ENCODE peak calls at places on chromosomes 2 and 18, in five cellular contexts. Q is OCI-LY7, Y is HepG2, M is endodermal cell, W is uterus. A is an unnamed sample. For H3K9me3, the result is how much of the 10 kb centered on the place peaks cover.

GRCh38 chr2:164538250-164538866 is 82.9 kb downstream of the GRB14 start:
- DNase-seq in Q (peak), Y (peak), M (no peak), W (no peak), A (peak)

GRCh38 chr18:26621161-26622026 is 73.0 kb upstream of the KCTD1 start:
- DNase-seq in Q (peak), Y (peak), M (peak), W (no peak), A (peak)

GRCh38 chr2:75833386-75833785 is 122.7 kb upstream of the GCFC2 start:
- DNase-seq in Q (no peak), Y (no peak), M (no peak), W (no peak), A (no peak)

GRCh38 chr2:158650646-158651357 is 144.3 kb upstream of the DAPL1 start:
- DNase-seq in Q (no peak), Y (no peak), M (no peak), W (no peak), A (no peak)

GRCh38 chr2:19848952-19849351 is 52.8 kb downstream of the TTC32 start:
- DNase-seq in Q (no peak), Y (no peak), M (no peak), W (no peak), A (no peak)

GRCh38 chr18:51211552-51211951 is 14.1 kb upstream of the MEX3C start:
- DNase-seq in Q (no peak), Y (peak), M (no peak), W (no peak), A (no peak)

GRCh38 chr2:239098288-239098970 is 250.5 kb downstream of the TWIST2 start:
- DNase-seq in Q (no peak), Y (no peak), M (no peak), W (no peak), A (no peak)

GRCh38 chr2:38377501-38378258 is 607 bp upstream of the ATL2 start:
- DNase-seq in Q (peak), Y (peak), M (no peak), W (peak), A (no peak)

GRCh38 chr2:24454258-24454657 is 36.8 kb upstream of the NCOA1 start:
- DNase-seq in Q (no peak), Y (no peak), M (no peak), W (no peak), A (no peak)

GRCh38 chr2:28662044-28662443 is 89.6 kb upstream of the PPP1CB start:
- DNase-seq in Q (no peak), Y (no peak), M (no peak), W (no peak), A (no peak)

GRCh38 chr2:84894131-84894586 is 11.3 kb upstream of the TMSB10 start:
- DNase-seq in Q (no peak), Y (no peak), M (peak), W (no peak), A (no peak)

GRCh38 chr2:220076734-220077133 is 449.3 kb downstream of the SLC4A3 start:
- DNase-seq in Q (no peak), Y (no peak), M (peak), W (no peak), A (no peak)

GRCh38 chr2:223999862-224000261 is 39.2 kb downstream of the SERPINE2 start:
- DNase-seq in Q (no peak), Y (no peak), M (no peak), W (no peak), A (no peak)

GRCh38 chr18:48841381-48842258 is 109.1 kb downstream of the SMAD7 start:
- DNase-seq in Q (no peak), Y (peak), M (no peak), W (peak), A (no peak)

GRCh38 chr2:182668671-182669070 is 47.4 kb upstream of the DNAJC10 start:
- DNase-seq in Q (no peak), Y (peak), M (peak), W (no peak), A (no peak)

GRCh38 chr18:45167109-45167551 is 448.1 kb upstream of the SLC14A2 start:
- DNase-seq in Q (no peak), Y (no peak), M (no peak), W (no peak), A (no peak)

GRCh38 chr2:216539791-216540241 is 41.2 kb downstream of the RPL37A start:
- DNase-seq in Q (no peak), Y (no peak), M (no peak), W (peak), A (no peak)

GRCh38 chr18:7722955-7723354 is 155.8 kb downstream of the PTPRM start:
- DNase-seq in Q (no peak), Y (no peak), M (no peak), W (no peak), A (no peak)

GRCh38 chr2:42545714-42546390 is 22.6 kb upstream of the MTA3 start:
- DNase-seq in Q (peak), Y (no peak), M (peak), W (no peak), A (peak)

GRCh38 chr2:207113403-207113802 is 52.3 kb downstream of the KLF7 start:
- DNase-seq in Q (no peak), Y (no peak), M (no peak), W (no peak), A (no peak)

GRCh38 chr2:229920011-229920781 is 1.6 kb downstream of the TRIP12 start:
- DNase-seq in Q (peak), Y (peak), M (peak), W (no peak), A (peak)

GRCh38 chr2:170369894-170370293 is 191.9 kb downstream of the MYO3B start:
- DNase-seq in Q (peak), Y (peak), M (no peak), W (no peak), A (peak)

GRCh38 chr2:62413116-62413663 is 92.8 kb downstream of the TMEM17 start:
- DNase-seq in Q (no peak), Y (peak), M (no peak), W (no peak), A (no peak)

GRCh38 chr18:12048827-12049175 is 44.8 kb upstream of the ANKRD62 start:
- DNase-seq in Q (no peak), Y (no peak), M (no peak), W (no peak), A (no peak)

GRCh38 chr2:170339324-170339723 is 161.4 kb downstream of the MYO3B start:
- DNase-seq in Q (no peak), Y (no peak), M (no peak), W (no peak), A (peak)

GRCh38 chr2:10057231-10058107 is 14.1 kb downstream of the KLF11 start:
- DNase-seq in Q (no peak), Y (peak), M (peak), W (no peak), A (no peak)

GRCh38 chr2:72937356-72937669 is 20.0 kb downstream of the EMX1 start:
- DNase-seq in Q (no peak), Y (no peak), M (no peak), W (no peak), A (no peak)

GRCh38 chr2:59604143-59604542 is 949.3 kb downstream of the BCL11A start:
- DNase-seq in Q (no peak), Y (no peak), M (no peak), W (no peak), A (no peak)

DNA sequence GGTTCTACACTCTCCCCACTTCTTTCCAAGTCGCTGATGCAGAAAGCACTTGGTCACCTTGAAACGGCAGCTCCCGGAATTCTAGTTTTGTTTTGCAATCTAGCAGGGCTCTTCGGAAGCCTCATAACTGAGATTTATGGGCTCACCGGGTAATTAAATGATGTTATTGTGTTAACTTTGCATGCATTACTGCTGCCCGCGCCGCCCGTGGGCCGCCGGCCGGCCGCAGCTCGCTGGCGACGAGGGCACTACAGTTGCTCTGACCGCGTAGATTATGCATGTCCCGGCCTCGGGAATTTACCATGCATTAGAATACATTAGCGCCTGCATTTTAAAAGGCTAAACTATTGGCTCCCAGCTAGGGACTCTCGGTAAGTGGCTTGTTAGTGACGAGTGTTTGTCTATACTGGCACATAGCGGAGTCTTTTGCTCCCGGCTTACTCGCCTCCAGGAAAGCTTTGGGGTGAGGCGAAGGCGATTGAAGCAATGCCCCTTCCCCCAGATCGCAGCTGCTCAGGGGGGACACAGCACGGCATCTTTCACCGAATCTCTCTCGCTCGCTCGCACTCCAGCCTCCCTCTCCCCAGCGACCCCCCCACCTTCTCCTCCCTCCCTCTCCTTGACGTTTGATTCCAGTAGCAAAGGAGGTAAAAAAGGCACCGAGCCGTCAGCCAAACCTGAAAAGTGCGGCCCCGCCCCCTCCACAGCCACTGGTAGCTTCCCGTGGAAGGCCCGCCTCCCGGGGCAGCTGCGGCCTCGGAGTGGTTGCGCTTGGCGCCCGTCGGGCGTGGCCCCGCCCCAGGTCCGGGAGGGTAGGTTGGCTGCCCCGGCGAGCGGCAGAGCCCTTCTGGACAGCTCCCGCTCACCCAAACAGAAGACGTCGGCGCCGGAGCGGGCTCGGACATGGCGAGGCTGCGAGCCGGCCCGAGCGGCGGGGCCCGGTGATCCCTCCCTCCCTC is at the start of gene ONECUT2:
- DNase-seq in Q (no peak), Y (peak), M (peak), W (peak), A (peak)
- H3K9me3 ChIP-seq in Q (under half), Y (under half), M (under half), W (under half), A (under half)

GRCh38 chr18:79898952-79899608 is 52.4 kb downstream of the SLC66A2 start:
- DNase-seq in Q (no peak), Y (no peak), M (no peak), W (no peak), A (no peak)

GRCh38 chr18:79900610-79901570 is 50.6 kb downstream of the SLC66A2 start:
- DNase-seq in Q (no peak), Y (no peak), M (peak), W (no peak), A (no peak)

GRCh38 chr18:79899609-79900435 is 51.6 kb downstream of the SLC66A2 start:
- DNase-seq in Q (no peak), Y (no peak), M (peak), W (no peak), A (no peak)

GRCh38 chr18:79896746-79897145 is 54.7 kb downstream of the SLC66A2 start:
- DNase-seq in Q (no peak), Y (no peak), M (no peak), W (no peak), A (no peak)

GRCh38 chr18:79897940-79898625 is 53.4 kb downstream of the SLC66A2 start:
- DNase-seq in Q (no peak), Y (no peak), M (no peak), W (no peak), A (no peak)
- H3K9me3 ChIP-seq in Q (under half), Y (under half), M (half or more), W (under half), A (under half)

GRCh38 chr18:36358141-36358540 is 60.6 kb downstream of the FHOD3 start:
- DNase-seq in Q (no peak), Y (no peak), M (no peak), W (no peak), A (no peak)
- H3K9me3 ChIP-seq in Q (under half), Y (under half), M (under half), W (under half), A (under half)

DNA sequence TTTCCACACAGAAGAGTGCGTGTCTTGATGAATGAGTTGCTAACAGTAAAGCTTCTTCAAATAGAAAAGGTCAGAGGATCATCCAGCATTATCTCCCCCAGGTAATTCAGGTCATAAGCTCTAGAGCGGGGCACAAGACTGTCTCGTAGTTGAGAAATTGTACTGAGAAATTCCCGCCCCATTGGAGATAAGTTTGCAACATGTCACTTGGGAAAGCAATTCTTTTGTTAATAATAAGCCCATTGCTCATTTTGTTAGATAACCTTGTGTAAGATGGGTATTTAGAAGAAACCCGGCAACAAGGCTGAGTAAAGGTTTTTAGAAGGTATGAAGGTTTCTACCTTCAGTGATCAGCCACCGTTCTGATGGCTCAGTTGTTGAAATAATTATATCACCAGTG is 290.6 kb upstream of the EPAS1 start:
- DNase-seq in Q (no peak), Y (no peak), M (no peak), W (no peak), A (no peak)
- H3K9me3 ChIP-seq in Q (under half), Y (under half), M (under half), W (under half), A (under half)

GRCh38 chr2:4168834-4169233 is 465.5 kb downstream of the DCDC2C start:
- DNase-seq in Q (no peak), Y (no peak), M (no peak), W (no peak), A (no peak)
- H3K9me3 ChIP-seq in Q (under half), Y (half or more), M (under half), W (under half), A (under half)

GRCh38 chr2:31688282-31688681 is 107.5 kb upstream of the SRD5A2 start:
- DNase-seq in Q (peak), Y (no peak), M (no peak), W (no peak), A (no peak)
- H3K9me3 ChIP-seq in Q (under half), Y (under half), M (half or more), W (under half), A (under half)

DNA sequence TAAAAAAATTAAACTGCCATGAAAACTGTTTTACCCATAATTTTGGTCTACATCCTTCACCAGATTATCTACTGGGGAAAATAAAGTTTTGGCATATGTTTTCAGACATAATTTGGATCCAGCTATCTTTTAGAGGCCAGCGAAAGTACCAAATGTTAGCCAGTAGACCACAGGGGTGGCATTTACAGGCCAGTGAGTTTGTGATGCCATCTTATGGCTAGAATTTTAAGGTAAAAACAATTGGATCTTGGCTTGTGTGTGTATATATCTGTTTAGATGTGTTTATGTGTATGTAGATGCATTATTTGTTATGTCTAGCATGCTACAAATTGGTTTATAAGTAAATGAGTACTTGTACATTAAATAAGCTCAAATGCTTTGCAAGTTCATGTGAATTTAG is 322.6 kb downstream of the ASXL3 start:
- DNase-seq in Q (no peak), Y (no peak), M (no peak), W (no peak), A (no peak)
- H3K9me3 ChIP-seq in Q (under half), Y (half or more), M (half or more), W (under half), A (under half)

GRCh38 chr18:59271606-59272220 is 1.5 kb downstream of the RAX start:
- DNase-seq in Q (no peak), Y (no peak), M (no peak), W (no peak), A (no peak)

GRCh38 chr18:59269563-59270214 is 3.6 kb downstream of the RAX start:
- DNase-seq in Q (no peak), Y (no peak), M (no peak), W (no peak), A (no peak)

GRCh38 chr18:59272221-59272888 is 899 bp downstream of the RAX start:
- DNase-seq in Q (no peak), Y (no peak), M (peak), W (no peak), A (no peak)

GRCh38 chr18:59268722-59269562 is 4.3 kb downstream of the RAX start:
- DNase-seq in Q (no peak), Y (peak), M (peak), W (no peak), A (peak)

DNA sequence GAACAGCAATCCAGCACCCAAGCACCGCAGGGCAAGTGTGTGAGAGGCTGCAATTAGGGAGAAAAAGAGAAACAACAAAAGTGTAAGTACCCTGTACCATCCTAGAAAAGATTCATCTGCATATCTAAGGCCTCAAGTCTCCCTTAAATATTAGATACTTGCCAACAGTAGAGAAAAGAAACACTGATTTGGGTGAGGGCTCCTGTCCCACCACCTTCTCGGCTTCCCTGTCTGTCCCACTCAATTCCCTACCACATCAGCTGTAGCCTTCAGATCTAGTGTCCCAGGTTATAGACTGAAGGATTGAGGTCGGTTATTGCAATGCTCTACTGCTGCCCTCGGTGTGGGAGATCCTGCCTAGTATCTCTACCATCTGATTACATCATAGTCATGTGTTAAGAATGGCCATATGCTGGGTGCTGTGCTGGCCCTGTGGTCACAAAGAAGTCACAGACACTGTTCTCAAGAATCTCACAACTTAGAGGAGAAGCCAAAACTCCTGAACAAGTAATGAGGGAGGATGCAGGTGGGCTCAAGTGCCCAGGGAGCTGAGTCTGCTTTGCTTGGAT is 2.5 kb downstream of the RAX start:
- DNase-seq in Q (no peak), Y (no peak), M (no peak), W (no peak), A (no peak)
- H3K9me3 ChIP-seq in Q (under half), Y (under half), M (under half), W (under half), A (under half)